ENCODE peak calls at places on chromosomes 1 and 21, in six cellular contexts. C is HepG2, N is K562, L is SK-N-SH, B is HCT116, Q is GM12878. A is an unnamed sample.

GRCh38 chr1:234589064-234589765 is 20.8 kb downstream of the IRF2BP2 start:
- DNase-seq in B (no peak), Q (no peak), L (no peak), N (no peak), C (no peak), A (no peak)

GRCh38 chr1:2307943-2308342 is 79.8 kb downstream of the SKI start:
- DNase-seq in B (no peak), Q (no peak), C (no peak), N (no peak), L (no peak), A (no peak)

GRCh38 chr1:183279835-183280234 is 93.8 kb downstream of the LAMC2 start:
- DNase-seq in B (no peak), N (no peak), C (peak; percentile 9), Q (no peak), L (no peak), A (no peak)

GRCh38 chr21:24076179-24076578 is 1531.1 kb downstream of the MRPL39 start:
- DNase-seq in Q (no peak), B (no peak), C (no peak), N (no peak), L (no peak), A (no peak)

GRCh38 chr1:101653482-101653946 is 343.2 kb downstream of the OLFM3 start:
- DNase-seq in C (no peak), Q (no peak), N (no peak), L (no peak), B (peak; percentile 18), A (no peak)

GRCh38 chr1:63973005-63973419 is 199.2 kb downstream of the ROR1 start:
- DNase-seq in B (no peak), L (no peak), C (no peak), Q (no peak), N (no peak), A (no peak)

GRCh38 chr1:111164151-111164550 is 24.1 kb downstream of the CEPT1 start:
- DNase-seq in Q (no peak), L (no peak), C (no peak), B (no peak), N (no peak), A (no peak)

GRCh38 chr1:234972411-234973191 is 156.0 kb downstream of the TOMM20 start:
- DNase-seq in B (no peak), C (no peak), Q (no peak), N (no peak), L (no peak), A (no peak)

GRCh38 chr1:52678961-52679897 is 18.9 kb downstream of the COA7 start:
- DNase-seq in N (no peak), Q (no peak), L (no peak), C (no peak), B (no peak), A (no peak)

GRCh38 chr1:19869929-19870328 is 12.3 kb upstream of the OTUD3 start:
- DNase-seq in N (peak; percentile 65), B (no peak), C (no peak), L (no peak), Q (no peak), A (no peak)

GRCh38 chr1:41691424-41691823 is 206.9 kb upstream of the EDN2 start:
- DNase-seq in B (no peak), L (no peak), Q (no peak), N (no peak), C (no peak), A (no peak)

GRCh38 chr1:245261786-245262185 is 107.0 kb downstream of the KIF26B start:
- DNase-seq in N (no peak), Q (no peak), B (no peak), L (no peak), C (no peak), A (no peak)
- TF ChIP-seq SIN3A in N (no peak), Q (no peak), B (no peak), L (no peak), C (no peak), A (no peak)

GRCh38 chr1:206700445-206701036 is 15.8 kb downstream of the MAPKAPK2 start:
- DNase-seq in N (peak; percentile 18), C (no peak), L (no peak), B (no peak), Q (no peak), A (no peak)
- TF ChIP-seq SIN3A in N (no peak), C (no peak), L (no peak), B (no peak), Q (no peak), A (no peak)

GRCh38 chr1:201764166-201764565 is 64.8 kb upstream of the IPO9 start:
- DNase-seq in C (no peak), L (no peak), Q (no peak), N (no peak), B (no peak), A (no peak)
- TF ChIP-seq SIN3A in C (no peak), L (no peak), Q (no peak), N (no peak), B (no peak), A (no peak)

DNA sequence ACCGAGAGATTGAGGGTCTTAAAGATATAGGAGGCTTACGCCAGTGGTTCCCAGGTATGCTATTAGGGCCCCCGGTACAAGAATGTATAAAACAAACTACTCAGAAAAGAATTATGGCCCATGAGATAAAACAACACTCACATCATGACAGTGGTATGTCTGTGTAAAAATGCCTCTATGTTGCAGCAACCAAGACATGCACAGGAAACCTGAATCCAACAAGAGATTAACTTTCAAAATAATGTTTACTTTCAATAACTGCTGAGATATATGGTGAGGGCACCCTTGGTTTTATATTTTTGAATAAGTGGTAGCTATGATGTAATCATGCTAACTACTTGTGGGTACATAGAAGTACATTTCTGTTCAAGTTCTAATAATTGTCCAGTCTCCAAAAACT is 74.9 kb downstream of the PUM1 start:
- DNase-seq in C (no peak), L (no peak), N (no peak), Q (no peak), B (no peak), A (no peak)
- TF ChIP-seq SIN3A in C (no peak), L (no peak), N (no peak), Q (no peak), B (no peak), A (no peak)